ENCODE peak calls at places on chromosomes 7 and 10, in eight cellular contexts. M is H4, D is colonic mucosa, E is heart right ventricle, C is Daoy, J is glutamatergic neuron, Z is naive B cell, T is progenitor cell of endocrine pancreas. R is an unnamed sample.

GRCh38 chr10:113619401-113619800 is 44.4 kb downstream of the NRAP start:
- DNase-seq in J (no peak), Z (no peak), D (no peak), E (no peak), T (no peak), C (no peak), M (no peak), R (no peak)

GRCh38 chr10:132249232-132249724 is 58.5 kb downstream of the STK32C start:
- DNase-seq in T (no peak), D (no peak), E (no peak), M (no peak), J (no peak), Z (no peak), C (no peak), R (no peak)

GRCh38 chr7:100167912-100168323 is 499 bp downstream of the GAL3ST4 start:
- DNase-seq in T (no peak), Z (no peak), M (no peak), E (no peak), C (no peak), J (no peak), D (peak; percentile 59), R (no peak)

GRCh38 chr10:101489355-101489754 is 98.7 kb downstream of the POLL start:
- DNase-seq in D (no peak), Z (no peak), J (no peak), C (peak; percentile 3), T (no peak), M (peak; percentile 25), E (no peak), R (no peak)

GRCh38 chr7:158325530-158326381 is 261.9 kb downstream of the PTPRN2 start:
- DNase-seq in M (peak; percentile 64), Z (no peak), E (no peak), T (peak; percentile 74), D (no peak), C (no peak), J (peak; percentile 85), R (no peak)

GRCh38 chr7:137579913-137580640 is 236.5 kb upstream of the PTN start:
- DNase-seq in T (no peak), J (no peak), C (peak; percentile 63), Z (no peak), M (peak; percentile 75), E (no peak), D (no peak), R (no peak)

GRCh38 chr10:83908506-83908905 is 230.8 kb upstream of the GHITM start:
- DNase-seq in C (no peak), D (no peak), T (no peak), E (no peak), Z (no peak), M (no peak), J (no peak), R (no peak)

GRCh38 chr7:113366122-113366521 is 247.8 kb upstream of the SMIM30 start:
- DNase-seq in T (no peak), C (no peak), Z (no peak), D (no peak), M (no peak), E (no peak), J (no peak), R (no peak)

GRCh38 chr10:35569836-35570235 is 35.3 kb upstream of the GJD4 start:
- DNase-seq in C (no peak), T (no peak), E (no peak), D (no peak), J (no peak), M (no peak), Z (no peak), R (no peak)

GRCh38 chr7:16801111-16801542 is 3.7 kb downstream of the AGR2 start:
- DNase-seq in E (no peak), Z (no peak), C (peak; percentile 73), M (peak; percentile 86), J (no peak), T (no peak), D (no peak), R (no peak)

GRCh38 chr7:1593091-1593866 is 23.4 kb upstream of the PSMG3 start:
- DNase-seq in E (no peak), Z (no peak), M (no peak), C (peak; percentile 60), J (no peak), D (no peak), T (no peak), R (peak; percentile 53)

GRCh38 chr7:93715234-93715633 is 140.7 kb upstream of the CALCR start:
- DNase-seq in E (peak; percentile 22), C (peak; percentile 57), T (peak; percentile 35), Z (peak; percentile 15), D (peak; percentile 22), M (peak; percentile 54), J (peak; percentile 81), R (peak; percentile 61)

GRCh38 chr10:77501152-77501845 is 136.3 kb downstream of the KCNMA1 start:
- DNase-seq in Z (no peak), D (no peak), C (peak; percentile 90), M (peak; percentile 81), J (no peak), T (no peak), E (no peak), R (no peak)

R was measured in BE2C.